ENCODE peak calls at places on chromosomes 6 and 20, in four cellular contexts. One of them, this sample, is unnamed.

GRCh38 chr6:141443668-141444067 is 689.1 kb upstream of the GJE1 start:
- DNase-seq in activated CD4-positive, alpha-beta T cell treated with anti-CD3 and anti-CD28 coated beads, Interleukin-2, amount 50 U/mL, for 1 hour: no peak
- DNase-seq in ACHN: no peak
- DNase-seq in adipocyte: peak
- DNase-seq in this sample: no peak

GRCh38 chr20:57174737-57175136 is 91.7 kb downstream of the BMP7 start:
- DNase-seq in activated CD4-positive, alpha-beta T cell treated with anti-CD3 and anti-CD28 coated beads, Interleukin-2, amount 50 U/mL, for 1 hour: no peak
- DNase-seq in ACHN: no peak
- DNase-seq in adipocyte: no peak
- DNase-seq in this sample: no peak

GRCh38 chr20:51884561-51884960 is 82.2 kb upstream of the SALL4 start:
- DNase-seq in activated CD4-positive, alpha-beta T cell treated with anti-CD3 and anti-CD28 coated beads, Interleukin-2, amount 50 U/mL, for 1 hour: no peak
- DNase-seq in ACHN: no peak
- DNase-seq in adipocyte: peak
- DNase-seq in this sample: no peak

GRCh38 chr20:10906830-10907229 is 233.0 kb upstream of the JAG1 start:
- DNase-seq in activated CD4-positive, alpha-beta T cell treated with anti-CD3 and anti-CD28 coated beads, Interleukin-2, amount 50 U/mL, for 1 hour: no peak
- DNase-seq in ACHN: no peak
- DNase-seq in adipocyte: peak
- DNase-seq in this sample: no peak

GRCh38 chr20:48909910-48910309 is 11.6 kb upstream of the ARFGEF2 start:
- DNase-seq in activated CD4-positive, alpha-beta T cell treated with anti-CD3 and anti-CD28 coated beads, Interleukin-2, amount 50 U/mL, for 1 hour: no peak
- DNase-seq in ACHN: no peak
- DNase-seq in adipocyte: no peak
- DNase-seq in this sample: no peak

GRCh38 chr6:6701864-6702263 is 113.3 kb downstream of the LY86 start:
- DNase-seq in activated CD4-positive, alpha-beta T cell treated with anti-CD3 and anti-CD28 coated beads, Interleukin-2, amount 50 U/mL, for 1 hour: no peak
- DNase-seq in ACHN: no peak
- DNase-seq in adipocyte: no peak
- DNase-seq in this sample: peak

GRCh38 chr6:41434803-41435470 is 99.5 kb downstream of the NCR2 start:
- DNase-seq in activated CD4-positive, alpha-beta T cell treated with anti-CD3 and anti-CD28 coated beads, Interleukin-2, amount 50 U/mL, for 1 hour: no peak
- DNase-seq in ACHN: no peak
- DNase-seq in adipocyte: no peak
- DNase-seq in this sample: no peak

GRCh38 chr20:51366155-51366886 is 176.2 kb downstream of the NFATC2 start:
- DNase-seq in activated CD4-positive, alpha-beta T cell treated with anti-CD3 and anti-CD28 coated beads, Interleukin-2, amount 50 U/mL, for 1 hour: no peak
- DNase-seq in ACHN: peak
- DNase-seq in adipocyte: peak
- DNase-seq in this sample: no peak

GRCh38 chr6:24902782-24903181 is 33.0 kb downstream of the RIPOR2 start:
- DNase-seq in activated CD4-positive, alpha-beta T cell treated with anti-CD3 and anti-CD28 coated beads, Interleukin-2, amount 50 U/mL, for 1 hour: no peak
- DNase-seq in ACHN: peak
- DNase-seq in adipocyte: peak
- DNase-seq in this sample: no peak

GRCh38 chr6:40755046-40755681 is 168.0 kb upstream of the LRFN2 start:
- DNase-seq in activated CD4-positive, alpha-beta T cell treated with anti-CD3 and anti-CD28 coated beads, Interleukin-2, amount 50 U/mL, for 1 hour: no peak
- DNase-seq in ACHN: peak
- DNase-seq in adipocyte: peak
- DNase-seq in this sample: no peak

GRCh38 chr20:58231678-58232077 is 3.2 kb upstream of the ANKRD60 start:
- DNase-seq in activated CD4-positive, alpha-beta T cell treated with anti-CD3 and anti-CD28 coated beads, Interleukin-2, amount 50 U/mL, for 1 hour: no peak
- DNase-seq in ACHN: peak
- DNase-seq in adipocyte: peak
- DNase-seq in this sample: no peak

GRCh38 chr6:150766201-150766997 is 99.1 kb upstream of the MTHFD1L start:
- DNase-seq in activated CD4-positive, alpha-beta T cell treated with anti-CD3 and anti-CD28 coated beads, Interleukin-2, amount 50 U/mL, for 1 hour: no peak
- DNase-seq in ACHN: no peak
- DNase-seq in adipocyte: peak
- DNase-seq in this sample: no peak

GRCh38 chr20:46128310-46129151 is 10.4 kb downstream of the CD40 start:
- DNase-seq in activated CD4-positive, alpha-beta T cell treated with anti-CD3 and anti-CD28 coated beads, Interleukin-2, amount 50 U/mL, for 1 hour: no peak
- DNase-seq in ACHN: peak
- DNase-seq in adipocyte: peak
- DNase-seq in this sample: peak

GRCh38 chr6:158232445-158233213 is 64.5 kb downstream of the GTF2H5 start:
- DNase-seq in activated CD4-positive, alpha-beta T cell treated with anti-CD3 and anti-CD28 coated beads, Interleukin-2, amount 50 U/mL, for 1 hour: peak
- DNase-seq in ACHN: peak
- DNase-seq in adipocyte: peak
- DNase-seq in this sample: peak

GRCh38 chr6:133983099-133983939 is 30.3 kb downstream of the TBPL1 start:
- DNase-seq in activated CD4-positive, alpha-beta T cell treated with anti-CD3 and anti-CD28 coated beads, Interleukin-2, amount 50 U/mL, for 1 hour: peak
- DNase-seq in ACHN: no peak
- DNase-seq in adipocyte: no peak
- DNase-seq in this sample: peak

GRCh38 chr6:36349240-36349639 is 12.6 kb upstream of the BNIP5 start:
- DNase-seq in activated CD4-positive, alpha-beta T cell treated with anti-CD3 and anti-CD28 coated beads, Interleukin-2, amount 50 U/mL, for 1 hour: peak
- DNase-seq in ACHN: no peak
- DNase-seq in adipocyte: no peak
- DNase-seq in this sample: peak

GRCh38 chr20:39333211-39333610 is 371.1 kb downstream of the DHX35 start:
- DNase-seq in activated CD4-positive, alpha-beta T cell treated with anti-CD3 and anti-CD28 coated beads, Interleukin-2, amount 50 U/mL, for 1 hour: no peak
- DNase-seq in ACHN: no peak
- DNase-seq in adipocyte: no peak
- DNase-seq in this sample: no peak